ENCODE peak calls at places on chromosomes 5 and 9, in five cellular contexts. J, B, T, I and L are unnamed samples.

GRCh38 chr9:85142461-85143401 is 473.2 kb downstream of the NTRK2 start:
- DNase-seq in J (peak; percentile 44), B (peak; percentile 26), I (peak; percentile 15), T (peak; percentile 13), L (no peak)

GRCh38 chr5:138316355-138316754 is 15.2 kb downstream of the CDC25C start:
- DNase-seq in I (no peak), B (no peak), J (no peak), T (no peak), L (no peak)

GRCh38 chr5:40367260-40367659 is 312.5 kb upstream of the PTGER4 start:
- DNase-seq in I (no peak), T (no peak), J (no peak), B (no peak), L (no peak)

GRCh38 chr5:127004721-127005120 is 25.6 kb downstream of the MARCHF3 start:
- DNase-seq in J (no peak), B (no peak), T (no peak), I (no peak), L (no peak)

GRCh38 chr5:109485030-109485429 is 75.3 kb upstream of the PJA2 start:
- DNase-seq in I (no peak), T (peak; percentile 80), B (peak; percentile 76), J (peak; percentile 81), L (no peak)

GRCh38 chr5:2204366-2205184 is 321.9 kb upstream of the IRX4 start:
- DNase-seq in B (no peak), J (no peak), T (no peak), I (no peak), L (no peak)

GRCh38 chr9:124657526-124657925 is 113.6 kb downstream of the NR6A1 start:
- DNase-seq in T (no peak), I (no peak), J (no peak), B (no peak), L (no peak)

GRCh38 chr5:52449506-52449905 is 338.2 kb upstream of the ITGA1 start:
- DNase-seq in T (no peak), B (no peak), J (no peak), I (no peak), L (no peak)

GRCh38 chr5:16894236-16895057 is 41.6 kb downstream of the MYO10 start:
- DNase-seq in B (peak; percentile 16), I (no peak), J (peak; percentile 40), T (peak; percentile 74), L (no peak)

GRCh38 chr5:56951131-56951945 is 585 bp downstream of the MIER3 start:
- DNase-seq in B (peak; percentile 72), I (no peak), T (no peak), J (peak; percentile 6), L (peak; percentile 34)

GRCh38 chr9:112752334-112753110 is 2.0 kb downstream of the SNX30 start:
- DNase-seq in T (no peak), J (no peak), B (no peak), I (no peak), L (no peak)

GRCh38 chr5:173940269-173940668 is 48.7 kb upstream of the C5orf47 start:
- DNase-seq in J (no peak), T (no peak), I (no peak), B (no peak), L (no peak)

GRCh38 chr9:105862002-105862401 is 167.7 kb downstream of the TMEM38B start:
- DNase-seq in T (no peak), J (no peak), I (no peak), B (no peak), L (no peak)

GRCh38 chr5:32270946-32271345 is 41.8 kb downstream of the MTMR12 start:
- DNase-seq in I (no peak), J (no peak), B (no peak), T (no peak), L (no peak)

GRCh38 chr5:169299146-169299545 is 1.8 kb downstream of the SLIT3 start:
- DNase-seq in T (no peak), I (no peak), B (no peak), J (no peak), L (no peak)

GRCh38 chr5:53569486-53569885 is 9.0 kb downstream of the NDUFS4 start:
- DNase-seq in T (no peak), B (no peak), J (no peak), I (no peak), L (no peak)

GRCh38 chr9:135051316-135052038 is 36.0 kb upstream of the OLFM1 start:
- DNase-seq in I (no peak), T (no peak), B (no peak), J (no peak), L (no peak)

GRCh38 chr5:10548418-10549122 is 15.3 kb upstream of the ANKRD33B start:
- DNase-seq in T (no peak), I (no peak), J (no peak), B (no peak), L (no peak)

GRCh38 chr5:134948929-134949328 is 18.8 kb upstream of the CATSPER3 start:
- DNase-seq in J (no peak), T (no peak), B (no peak), I (no peak), L (no peak)

GRCh38 chr5:132283423-132284043 is 10.7 kb upstream of the SLC22A4 start:
- DNase-seq in I (peak; percentile 23), J (no peak), T (no peak), B (no peak), L (no peak)

GRCh38 chr5:34991486-34992238 is 56.1 kb downstream of the AGXT2 start:
- DNase-seq in B (no peak), I (no peak), J (no peak), T (no peak), L (no peak)

GRCh38 chr5:65126192-65126591 is 355.5 kb downstream of the ADAMTS6 start:
- DNase-seq in I (no peak), B (no peak), T (peak; percentile 83), J (peak; percentile 49), L (no peak)

GRCh38 chr9:5978523-5978922 is 36.9 kb downstream of the RANBP6 start:
- DNase-seq in J (no peak), T (no peak), B (no peak), I (no peak), L (no peak)

GRCh38 chr9:76161103-76161502 is 233.1 kb downstream of the RFK start:
- DNase-seq in T (peak; percentile 27), I (no peak), J (no peak), B (peak; percentile 33), L (no peak)